ENCODE peak calls at places on chromosomes 4 and X, in five cellular contexts. B is A549, O is pancreas, G is kidney, A is AG10803. V is an unnamed sample.

GRCh38 chrX:65706041-65706828 is 38.8 kb downstream of the MSN start:
- DNase-seq in B (peak), A (peak), G (no peak), O (no peak), V (no peak)

GRCh38 chr4:178090640-178091411 is 648.6 kb upstream of the AGA start:
- DNase-seq in B (no peak), O (no peak), G (peak), A (no peak), V (no peak)

GRCh38 chr4:159305129-159305528 is 202.2 kb downstream of the RAPGEF2 start:
- DNase-seq in A (no peak), O (no peak), G (no peak), B (no peak), V (no peak)

GRCh38 chr4:163164591-163164990 is 2.1 kb downstream of the NAF1 start:
- DNase-seq in G (no peak), B (no peak), A (peak), O (no peak), V (no peak)

GRCh38 chr4:1624519-1624910 is 59.6 kb downstream of the FAM53A start:
- DNase-seq in G (no peak), B (no peak), A (no peak), O (no peak), V (peak)

GRCh38 chr4:6663596-6664393 is 23.3 kb downstream of the MRFAP1 start:
- DNase-seq in G (peak), A (no peak), O (no peak), B (no peak), V (peak)

GRCh38 chr4:75634951-75635350 is 4.6 kb upstream of the CDKL2 start:
- DNase-seq in A (peak), O (no peak), B (no peak), G (no peak), V (no peak)

GRCh38 chr4:80387390-80388283 is 52.1 kb downstream of the CFAP299 start:
- DNase-seq in G (peak), A (no peak), O (peak), B (no peak), V (no peak)

GRCh38 chr4:143355540-143356217 is 19.0 kb downstream of the GAB1 start:
- DNase-seq in O (no peak), B (no peak), A (peak), G (no peak), V (no peak)

GRCh38 chr4:98614655-98615054 is 43.8 kb downstream of the TSPAN5 start:
- DNase-seq in A (peak), O (no peak), B (no peak), G (no peak), V (no peak)

DNA sequence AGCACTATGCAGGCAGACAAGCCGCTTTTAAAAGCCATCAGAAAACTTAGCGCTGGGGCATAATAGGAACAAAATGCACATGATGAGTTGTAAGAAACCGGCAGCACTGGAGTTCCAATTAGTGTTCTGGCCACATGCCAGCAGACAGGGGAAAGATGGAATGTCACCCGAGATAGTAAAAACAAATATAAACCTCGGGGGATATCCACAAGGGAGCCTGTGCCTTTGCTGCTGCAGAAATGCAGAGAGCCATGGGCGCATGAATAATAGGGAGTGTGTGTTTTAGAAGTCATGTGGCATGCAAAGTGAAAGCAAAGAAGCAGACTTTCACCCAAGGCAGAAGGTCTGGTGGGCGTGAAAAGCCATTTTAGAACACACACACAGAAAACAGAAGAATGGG is 19.1 kb downstream of the GPRASP3 start:
- DNase-seq in B (no peak), G (no peak), O (no peak), A (no peak), V (no peak)
- H3K4me3 ChIP-seq in B (no peak), G (no peak), O (no peak), A (no peak), V (no peak)

DNA sequence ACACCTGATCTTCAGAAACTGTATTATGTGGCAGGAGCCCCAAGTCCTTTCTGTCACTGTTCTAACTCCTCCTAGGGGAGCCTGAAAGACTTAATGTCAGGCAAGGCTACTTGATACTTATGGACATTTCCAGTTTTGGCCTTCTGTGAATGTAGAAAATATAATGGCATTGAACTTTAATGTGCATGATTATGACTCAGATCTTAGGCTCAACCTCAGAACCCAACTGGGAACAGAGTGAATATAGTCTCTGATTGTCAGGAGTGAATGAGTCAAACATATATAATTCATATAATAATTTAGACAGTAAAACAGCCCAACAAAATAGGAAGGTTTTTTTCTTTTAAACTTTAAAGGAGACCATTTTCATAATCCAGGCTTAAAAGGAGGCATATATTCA is 297.9 kb downstream of the ANKRD50 start:
- DNase-seq in O (no peak), A (no peak), B (no peak), G (no peak), V (no peak)
- H3K4me3 ChIP-seq in O (no peak), A (no peak), B (no peak), G (no peak), V (no peak)

GRCh38 chr4:86600007-86600653 is 6.0 kb downstream of the PTPN13 start:
- DNase-seq in G (no peak), O (no peak), B (no peak), A (no peak), V (no peak)

GRCh38 chr4:86593726-86594558 is at the start of gene PTPN13:
- DNase-seq in A (peak), G (peak), O (peak), B (peak), V (peak)

GRCh38 chr4:86594559-86595425 is 677 bp downstream of the PTPN13 start:
- DNase-seq in A (peak), O (no peak), B (peak), G (peak), V (peak)

GRCh38 chr4:86595426-86595805 is 1.3 kb downstream of the PTPN13 start:
- DNase-seq in B (no peak), G (no peak), O (no peak), A (no peak), V (no peak)

DNA sequence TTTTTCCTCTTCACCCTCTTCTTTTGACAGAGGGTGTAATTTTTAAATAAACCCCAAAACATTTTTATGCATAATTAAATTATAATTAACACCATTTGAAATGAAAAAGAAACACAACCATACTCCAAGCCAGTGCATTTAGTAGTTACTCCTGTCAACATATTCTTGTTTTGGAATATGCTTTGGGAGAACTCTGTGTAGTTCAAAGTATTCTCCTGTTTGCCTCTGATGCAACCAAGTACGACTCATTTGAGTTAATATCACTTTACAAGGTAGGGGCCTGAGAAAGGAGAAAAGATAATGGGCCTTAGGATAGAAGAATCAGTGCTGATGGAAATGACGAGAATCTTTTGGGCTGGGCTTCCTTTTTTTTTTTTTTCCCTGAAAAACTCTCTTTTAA is 2.7 kb downstream of the PTPN13 start:
- DNase-seq in G (no peak), O (no peak), B (no peak), A (no peak), V (no peak)
- H3K4me3 ChIP-seq in G (peak), O (no peak), B (no peak), A (peak), V (no peak)

GRCh38 chr4:18593297-18594002 is 571.9 kb upstream of the LCORL start:
- DNase-seq in G (no peak), A (peak), O (no peak), B (peak), V (no peak)
- H3K4me3 ChIP-seq in G (no peak), A (peak), O (no peak), B (peak), V (no peak)

DNA sequence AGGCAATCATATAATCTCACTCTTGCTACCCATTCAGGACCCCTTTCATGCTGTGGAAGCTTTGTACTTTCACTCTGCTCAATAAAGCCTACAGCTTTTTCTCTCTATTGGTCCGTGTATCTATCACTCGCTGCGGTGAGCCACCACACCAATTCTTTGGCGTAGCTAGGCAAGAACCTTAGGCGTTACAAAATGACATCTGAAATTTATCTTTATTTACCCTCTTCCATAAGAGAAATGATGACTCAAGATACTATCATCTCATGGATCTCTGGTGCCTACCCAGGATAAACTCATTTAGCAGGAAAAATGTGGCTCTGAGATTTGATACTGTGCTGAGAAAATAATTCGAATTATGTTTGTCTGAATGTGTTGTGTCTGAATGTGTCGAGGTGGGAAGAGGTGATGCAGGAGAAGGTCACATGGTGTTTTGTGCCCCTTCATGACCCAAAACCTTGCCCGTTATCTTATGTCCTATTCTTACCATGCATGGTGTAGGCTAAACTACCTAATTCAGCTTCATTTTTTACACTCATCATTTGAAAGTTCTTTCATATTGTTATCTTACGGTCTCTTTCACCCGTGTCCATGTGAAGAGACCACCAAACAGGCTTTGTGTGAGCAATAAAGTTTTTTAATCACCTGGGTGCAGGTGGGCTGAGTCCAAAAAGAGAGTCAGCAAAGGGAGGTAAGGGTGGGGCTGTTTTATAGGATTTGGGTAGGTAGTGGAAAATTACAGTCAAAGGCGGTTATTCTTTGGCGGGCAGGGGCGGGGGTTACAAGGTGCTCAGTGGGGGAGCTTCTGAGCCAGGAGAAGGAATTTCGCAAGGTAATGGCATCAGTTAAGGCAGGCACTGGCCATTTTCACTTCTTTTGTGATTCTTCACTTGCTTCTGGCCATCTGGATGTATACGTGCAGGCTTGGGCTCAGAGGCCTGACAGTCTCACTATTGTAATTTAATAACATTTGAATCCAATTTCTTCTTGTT is 41.6 kb upstream of the GIMD1 start:
- DNase-seq in A (no peak), G (no peak), B (no peak), O (no peak), V (no peak)
- H3K4me3 ChIP-seq in A (no peak), G (no peak), B (no peak), O (no peak), V (no peak)

GRCh38 chr4:55186123-55186522 is 60.7 kb upstream of the KDR start:
- DNase-seq in B (no peak), G (no peak), A (no peak), O (no peak), V (no peak)

GRCh38 chr4:55183926-55184599 is 58.7 kb upstream of the KDR start:
- DNase-seq in O (no peak), G (no peak), B (peak), A (peak), V (no peak)

GRCh38 chr4:55181606-55182005 is 56.2 kb upstream of the KDR start:
- DNase-seq in A (no peak), G (no peak), B (no peak), O (no peak), V (no peak)

GRCh38 chr4:55186700-55187099 is 61.3 kb upstream of the KDR start:
- DNase-seq in G (no peak), O (no peak), B (no peak), A (no peak), V (no peak)

GRCh38 chr4:55184600-55185523 is 59.5 kb upstream of the KDR start:
- DNase-seq in A (peak), O (no peak), G (peak), B (peak), V (no peak)
- H3K4me3 ChIP-seq in A (no peak), O (no peak), G (no peak), B (no peak), V (no peak)

GRCh38 chr4:88158038-88158359 is 440 bp downstream of the ABCG2 start:
- DNase-seq in O (no peak), A (no peak), G (no peak), B (no peak), V (no peak)
- H3K4me3 ChIP-seq in O (no peak), A (peak), G (peak), B (peak), V (peak)

GRCh38 chr4:41143721-41144379 is 70.5 kb downstream of the APBB2 start:
- DNase-seq in O (no peak), A (peak), B (no peak), G (no peak), V (no peak)

GRCh38 chr4:41142356-41142755 is 72.0 kb downstream of the APBB2 start:
- DNase-seq in B (no peak), O (no peak), G (no peak), A (peak), V (no peak)

GRCh38 chr4:41141910-41142309 is 72.4 kb downstream of the APBB2 start:
- DNase-seq in G (no peak), O (no peak), B (peak), A (peak), V (no peak)

GRCh38 chr4:41144812-41145211 is 69.5 kb downstream of the APBB2 start:
- DNase-seq in B (no peak), O (no peak), G (no peak), A (peak), V (no peak)

DNA sequence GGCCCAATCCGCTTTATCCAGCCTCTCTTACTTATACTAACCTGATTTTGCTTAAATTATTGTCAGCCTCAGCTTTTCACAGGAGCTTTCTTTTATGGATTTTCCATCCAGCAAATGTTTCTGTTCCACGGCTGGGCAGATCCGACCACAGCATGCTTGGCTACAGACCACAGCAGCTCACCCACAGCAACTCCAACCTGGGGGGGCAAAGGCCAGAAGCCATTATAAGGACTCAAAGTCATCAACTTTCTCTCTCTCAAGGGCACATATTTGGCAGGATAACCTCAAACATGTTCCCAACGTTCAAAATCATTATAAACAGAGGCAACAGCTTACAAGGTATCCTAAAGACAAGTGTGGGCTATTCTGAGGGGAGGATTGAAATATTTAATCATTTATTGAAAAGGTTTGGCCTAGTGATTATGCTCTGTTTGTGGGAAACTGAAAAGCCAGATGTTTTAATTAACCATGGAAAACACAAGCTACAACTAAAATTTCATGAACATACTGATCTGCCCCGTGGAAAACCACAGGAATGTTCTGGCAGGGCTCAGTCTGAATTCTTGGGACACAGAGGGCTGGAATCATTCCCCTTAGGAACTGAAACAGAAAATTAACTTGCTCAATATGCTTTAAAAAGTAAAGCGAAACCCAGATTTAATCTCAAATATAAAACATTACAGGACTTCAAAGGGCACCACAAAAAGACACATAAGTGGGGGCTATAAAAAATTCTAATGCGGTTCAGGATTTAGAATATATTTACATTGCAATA is 71.2 kb downstream of the APBB2 start:
- DNase-seq in O (no peak), B (no peak), G (no peak), A (peak), V (no peak)
- H3K4me3 ChIP-seq in O (no peak), B (no peak), G (no peak), A (peak), V (no peak)